ENCODE peak calls at places on chromosomes 16 and 17, in ten cellular contexts. E is NCI-H460; I is nucleus accumbens; G is HEK293T; O is SK-N-SH; D is cardiac fibroblast; T is upper lobe of right lung; A is CD4-positive, CD25-positive, alpha-beta regulatory T cell; P is fibroblast of the aortic adventitia; U is T follicular helper cell. Q is an unnamed sample.

GRCh38 chr16:14007460-14007859 is 63.7 kb upstream of the MRTFB start:
- DNase-seq in E (peak; percentile 69), I (no peak), G (no peak), O (no peak), D (peak; percentile 72), T (no peak), A (no peak), P (peak; percentile 60), U (no peak), Q (no peak)

GRCh38 chr16:54928016-54928356 is 2.7 kb upstream of the IRX5 start:
- DNase-seq in E (no peak), I (no peak), G (no peak), O (no peak), D (no peak), T (no peak), A (no peak), P (peak; percentile 42), U (no peak), Q (no peak)

GRCh38 chr17:66713533-66714042 is 121.3 kb upstream of the CACNG5 start:
- DNase-seq in E (no peak), I (no peak), G (no peak), O (no peak), D (no peak), T (no peak), A (no peak), P (no peak), U (no peak), Q (no peak)

GRCh38 chr16:8764486-8765250 is 32.8 kb downstream of the TMEM186 start:
- DNase-seq in E (no peak), I (no peak), G (no peak), O (no peak), D (no peak), T (no peak), A (no peak), P (no peak), U (no peak), Q (no peak)

GRCh38 chr17:17064322-17064721 is 22.1 kb downstream of the MPRIP start:
- DNase-seq in E (no peak), I (no peak), G (no peak), O (no peak), D (no peak), T (no peak), A (no peak), P (no peak), U (no peak), Q (no peak)

GRCh38 chr16:88012360-88012759 is 61.1 kb downstream of the BANP start:
- DNase-seq in E (no peak), I (no peak), G (no peak), O (no peak), D (no peak), T (no peak), A (no peak), P (no peak), U (no peak), Q (no peak)

GRCh38 chr17:17810374-17811248 is 26.2 kb downstream of the SREBF1 start:
- DNase-seq in E (no peak), I (peak; percentile 60), G (peak; percentile 21), O (no peak), D (peak; percentile 32), T (peak; percentile 67), A (no peak), P (peak; percentile 33), U (no peak), Q (no peak)

GRCh38 chr17:32007463-32008298 is 498 bp downstream of the LRRC37B start:
- DNase-seq in E (no peak), I (peak; percentile 60), G (peak; percentile 20), O (peak; percentile 73), D (peak; percentile 26), T (peak; percentile 60), A (peak; percentile 36), P (peak; percentile 18), U (peak; percentile 18), Q (no peak)

GRCh38 chr16:1050466-1050865 is 22.1 kb upstream of the SSTR5 start:
- DNase-seq in E (no peak), I (no peak), G (no peak), O (no peak), D (no peak), T (no peak), A (no peak), P (no peak), U (no peak), Q (no peak)

GRCh38 chr17:28285965-28286364 is 33.0 kb upstream of the TMEM97 start:
- DNase-seq in E (no peak), I (no peak), G (no peak), O (no peak), D (no peak), T (no peak), A (no peak), P (no peak), U (no peak), Q (no peak)

GRCh38 chr17:68184816-68185436 is 62.9 kb upstream of the AMZ2 start:
- DNase-seq in E (no peak), I (no peak), G (no peak), O (no peak), D (no peak), T (no peak), A (peak; percentile 67), P (no peak), U (peak; percentile 51), Q (no peak)

GRCh38 chr16:1612320-1613111 is at the start of gene CRAMP1:
- DNase-seq in E (no peak), I (no peak), G (peak; percentile 32), O (peak; percentile 52), D (no peak), T (no peak), A (no peak), P (peak; percentile 4), U (peak; percentile 9), Q (no peak)

GRCh38 chr17:67606471-67606870 is 111.3 kb upstream of the NOL11 start:
- DNase-seq in E (no peak), I (no peak), G (no peak), O (peak; percentile 67), D (peak; percentile 28), T (no peak), A (no peak), P (peak; percentile 60), U (no peak), Q (no peak)

GRCh38 chr16:66549284-66550131 is at the start of gene TK2:
- DNase-seq in E (peak; percentile 37), I (peak; percentile 63), G (peak; percentile 74), O (peak; percentile 91), D (peak; percentile 83), T (peak; percentile 87), A (peak; percentile 50), P (no peak), U (peak; percentile 24), Q (peak; percentile 57)

GRCh38 chr17:50079334-50080095 is 15.6 kb upstream of the PDK2 start:
- DNase-seq in E (no peak), I (no peak), G (peak; percentile 49), O (no peak), D (peak; percentile 51), T (no peak), A (no peak), P (no peak), U (no peak), Q (no peak)

GRCh38 chr16:50553731-50554360 is 5.7 kb downstream of the NKD1 start:
- DNase-seq in E (no peak), I (no peak), G (no peak), O (no peak), D (no peak), T (no peak), A (no peak), P (no peak), U (no peak), Q (no peak)

GRCh38 chr16:1745181-1745899 is 26.0 kb downstream of the NME3 start:
- DNase-seq in E (no peak), I (no peak), G (no peak), O (no peak), D (peak; percentile 39), T (no peak), A (no peak), P (peak; percentile 17), U (no peak), Q (no peak)

GRCh38 chr17:39670746-39671145 is 2.5 kb downstream of the PNMT start:
- DNase-seq in E (no peak), I (no peak), G (no peak), O (no peak), D (no peak), T (peak; percentile 46), A (no peak), P (no peak), U (no peak), Q (no peak)

GRCh38 chr16:87693827-87694226 is 72.0 kb downstream of the KLHDC4 start:
- DNase-seq in E (no peak), I (no peak), G (no peak), O (no peak), D (no peak), T (no peak), A (no peak), P (no peak), U (no peak), Q (no peak)

GRCh38 chr16:23539984-23540816 is 16.9 kb downstream of the EARS2 start:
- DNase-seq in E (no peak), I (no peak), G (no peak), O (no peak), D (no peak), T (no peak), A (no peak), P (no peak), U (no peak), Q (no peak)

GRCh38 chr17:27481327-27481726 is 25.1 kb downstream of the KSR1 start:
- DNase-seq in E (no peak), I (no peak), G (no peak), O (no peak), D (no peak), T (peak; percentile 32), A (peak; percentile 68), P (no peak), U (peak; percentile 31), Q (no peak)

GRCh38 chr17:10772425-10773380 is 31.2 kb downstream of the TMEM238L start:
- DNase-seq in E (peak; percentile 9), I (no peak), G (peak; percentile 30), O (no peak), D (no peak), T (no peak), A (no peak), P (no peak), U (no peak), Q (no peak)

GRCh38 chr16:85197611-85198566 is 85.6 kb upstream of the CIBAR2 start:
- DNase-seq in E (no peak), I (no peak), G (no peak), O (no peak), D (no peak), T (no peak), A (no peak), P (no peak), U (no peak), Q (no peak)

GRCh38 chr17:6023452-6023851 is 46.7 kb upstream of the WSCD1 start:
- DNase-seq in E (no peak), I (no peak), G (no peak), O (no peak), D (no peak), T (no peak), A (no peak), P (no peak), U (no peak), Q (no peak)

GRCh38 chr16:81767987-81768592 is 11.0 kb upstream of the PLCG2 start:
- DNase-seq in E (no peak), I (no peak), G (no peak), O (no peak), D (no peak), T (no peak), A (no peak), P (no peak), U (no peak), Q (no peak)

GRCh38 chr17:82848022-82848592 is 8.3 kb upstream of the ZNF750 start:
- DNase-seq in E (no peak), I (no peak), G (no peak), O (no peak), D (no peak), T (peak; percentile 89), A (no peak), P (peak; percentile 24), U (no peak), Q (no peak)

GRCh38 chr16:52709286-52709685 is 162.3 kb upstream of the TOX3 start:
- DNase-seq in E (no peak), I (no peak), G (no peak), O (no peak), D (no peak), T (no peak), A (no peak), P (no peak), U (no peak), Q (no peak)

GRCh38 chr17:49513044-49513395 is 17.9 kb downstream of the NGFR start:
- DNase-seq in E (no peak), I (no peak), G (no peak), O (no peak), D (no peak), T (peak; percentile 64), A (no peak), P (no peak), U (no peak), Q (no peak)

Q was measured in naive B cell.